ENCODE peak calls at places on chromosomes 5 and 9, in seven cellular contexts. P is CD8-positive, alpha-beta T cell; B is GM13976; W is Peyer's patch; Z is H9; A is AG10803; S is transverse colon. C is an unnamed sample.

GRCh38 chr5:31404325-31404724 is 127.6 kb downstream of the DROSHA start:
- DNase-seq in P (no peak), B (no peak), W (no peak), Z (no peak), A (no peak), S (no peak), C (no peak)

GRCh38 chr9:126663661-126664072 is 49.9 kb downstream of the LMX1B start:
- DNase-seq in P (no peak), B (no peak), W (no peak), Z (no peak), A (no peak), S (no peak), C (no peak)

GRCh38 chr5:122050959-122051358 is 27.1 kb downstream of the LOX start:
- DNase-seq in P (no peak), B (no peak), W (no peak), Z (no peak), A (no peak), S (no peak), C (no peak)

GRCh38 chr5:133321833-133322420 is 270.1 kb downstream of the HSPA4 start:
- DNase-seq in P (no peak), B (peak; percentile 73), W (no peak), Z (no peak), A (no peak), S (no peak), C (no peak)

GRCh38 chr9:137317021-137317978 is 15.2 kb upstream of the NRARP start:
- DNase-seq in P (no peak), B (peak; percentile 34), W (peak; percentile 38), Z (peak; percentile 34), A (no peak), S (no peak), C (no peak)

GRCh38 chr9:16318516-16319060 is 551.9 kb downstream of the BNC2 start:
- DNase-seq in P (no peak), B (no peak), W (peak; percentile 10), Z (peak; percentile 10), A (no peak), S (no peak), C (no peak)

GRCh38 chr5:147835386-147835798 is 3.9 kb upstream of the SPINK1 start:
- DNase-seq in P (no peak), B (no peak), W (no peak), Z (no peak), A (no peak), S (no peak), C (no peak)

GRCh38 chr9:33306037-33306436 is 15.7 kb downstream of the NFX1 start:
- DNase-seq in P (no peak), B (no peak), W (no peak), Z (no peak), A (no peak), S (no peak), C (no peak)

GRCh38 chr5:169226904-169227303 is 74.0 kb downstream of the SLIT3 start:
- DNase-seq in P (no peak), B (no peak), W (no peak), Z (no peak), A (no peak), S (no peak), C (no peak)

GRCh38 chr9:125991886-125992529 is 244.8 kb downstream of the PBX3 start:
- DNase-seq in P (no peak), B (no peak), W (no peak), Z (peak; percentile 32), A (no peak), S (no peak), C (no peak)

GRCh38 chr5:53490747-53491146 is 10.3 kb downstream of the FST start:
- DNase-seq in P (no peak), B (no peak), W (no peak), Z (no peak), A (peak; percentile 100), S (no peak), C (no peak)

GRCh38 chr5:109454726-109455505 is 45.1 kb upstream of the PJA2 start:
- DNase-seq in P (no peak), B (no peak), W (no peak), Z (no peak), A (peak; percentile 82), S (no peak), C (no peak)

GRCh38 chr9:90925581-90926257 is 124.1 kb downstream of the SYK start:
- DNase-seq in P (no peak), B (no peak), W (no peak), Z (no peak), A (peak; percentile 79), S (no peak), C (no peak)

GRCh38 chr9:97525451-97525850 is 24.0 kb downstream of the TMOD1 start:
- DNase-seq in P (no peak), B (no peak), W (no peak), Z (no peak), A (peak; percentile 9), S (no peak), C (no peak)

GRCh38 chr5:78647411-78647818 is 1.2 kb downstream of the LHFPL2 start:
- DNase-seq in P (no peak), B (no peak), W (peak; percentile 75), Z (peak; percentile 34), A (peak; percentile 22), S (peak; percentile 59), C (no peak)

GRCh38 chr5:131630208-131630962 is 4.6 kb downstream of the RAPGEF6 start:
- DNase-seq in P (no peak), B (no peak), W (no peak), Z (no peak), A (no peak), S (no peak), C (no peak)

GRCh38 chr5:179840766-179841165 is 17.9 kb downstream of the MRNIP start:
- DNase-seq in P (no peak), B (no peak), W (no peak), Z (no peak), A (no peak), S (no peak), C (no peak)

GRCh38 chr9:132548971-132549649 is 33.3 kb upstream of the BARHL1 start:
- DNase-seq in P (no peak), B (no peak), W (no peak), Z (no peak), A (no peak), S (no peak), C (no peak)

GRCh38 chr9:6024035-6024554 is 8.7 kb upstream of the RANBP6 start:
- DNase-seq in P (no peak), B (peak; percentile 44), W (peak; percentile 53), Z (no peak), A (no peak), S (no peak), C (no peak)

GRCh38 chr5:16497546-16497945 is 31.9 kb upstream of the ZNF622 start:
- DNase-seq in P (no peak), B (no peak), W (no peak), Z (no peak), A (no peak), S (no peak), C (no peak)

GRCh38 chr5:150636391-150637244 is 3.8 kb upstream of the SYNPO start:
- DNase-seq in P (no peak), B (no peak), W (no peak), Z (no peak), A (peak; percentile 65), S (peak; percentile 68), C (no peak)

GRCh38 chr5:151155149-151155776 is 2.3 kb downstream of the ANXA6 start:
- DNase-seq in P (no peak), B (no peak), W (peak; percentile 85), Z (no peak), A (peak; percentile 42), S (peak; percentile 55), C (no peak)

GRCh38 chr9:135253305-135254004 is 166.0 kb downstream of the OLFM1 start:
- DNase-seq in P (no peak), B (no peak), W (no peak), Z (peak; percentile 80), A (no peak), S (no peak), C (peak; percentile 46)

GRCh38 chr5:146675700-146676099 is 159.7 kb upstream of the GPR151 start:
- DNase-seq in P (no peak), B (no peak), W (no peak), Z (no peak), A (no peak), S (no peak), C (no peak)

GRCh38 chr5:88680253-88681132 is 202.5 kb downstream of the MEF2C start:
- DNase-seq in P (peak; percentile 59), B (peak; percentile 89), W (peak; percentile 80), Z (peak; percentile 86), A (peak; percentile 19), S (peak; percentile 75), C (peak; percentile 92)
- TF ChIP-seq CTCF in P (peak; percentile 89), B (peak; percentile 97), W (peak; percentile 42), Z (peak; percentile 99), A (peak; percentile 67), S (peak; percentile 87), C (peak; percentile 99)

DNA sequence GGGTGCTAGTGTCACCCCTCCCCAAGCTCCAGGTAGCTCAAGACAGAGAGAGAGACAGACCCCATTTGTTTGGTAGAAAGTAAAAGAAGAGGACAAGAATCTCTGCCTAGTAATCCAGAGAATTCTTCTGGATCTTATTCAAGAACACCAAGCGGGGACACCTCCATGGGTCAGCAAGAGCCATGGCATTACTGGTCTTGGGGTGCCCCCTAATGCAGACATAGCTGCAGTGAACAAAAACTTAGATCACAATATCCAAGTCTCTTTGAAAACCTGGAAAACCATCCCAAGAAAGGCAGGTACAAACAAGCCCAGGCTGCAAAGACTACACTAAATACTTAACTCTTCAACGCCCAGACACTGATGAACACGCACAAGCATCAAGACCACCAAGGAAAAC is 29.9 kb upstream of the PDE4D start:
- DNase-seq in P (no peak), B (no peak), W (no peak), Z (no peak), A (peak; percentile 55), S (no peak), C (no peak)
- TF ChIP-seq CTCF in P (no peak), B (no peak), W (no peak), Z (peak; percentile 44), A (peak; percentile 61), S (no peak), C (no peak)

GRCh38 chr5:58965677-58966414 is 383.0 kb downstream of the RAB3C start:
- DNase-seq in P (no peak), B (no peak), W (no peak), Z (no peak), A (no peak), S (no peak), C (no peak)
- TF ChIP-seq CTCF in P (no peak), B (no peak), W (no peak), Z (peak; percentile 44), A (no peak), S (no peak), C (peak; percentile 10)

GRCh38 chr9:99399476-99399875 is 177.4 kb downstream of the SEC61B start:
- DNase-seq in P (no peak), B (no peak), W (no peak), Z (no peak), A (no peak), S (no peak), C (no peak)
- TF ChIP-seq CTCF in P (no peak), B (no peak), W (no peak), Z (no peak), A (no peak), S (no peak), C (no peak)

C was measured in glutamatergic neuron.